ENCODE peak calls at places on chromosomes 4 and X, in five cellular contexts. S, R, P, W and X are unnamed samples.

GRCh38 chrX:34578237-34578636 is 78.8 kb downstream of the TMEM47 start:
- DNase-seq in S (no peak), R (peak; percentile 48), P (no peak), W (no peak), X (peak; percentile 9)

GRCh38 chrX:332916-333610 is 14.5 kb upstream of the GTPBP6 start:
- DNase-seq in S (no peak), R (no peak), P (peak; percentile 43), W (no peak), X (no peak)

GRCh38 chr4:173332963-173333657 is 1.0 kb downstream of the HMGB2 start:
- DNase-seq in S (no peak), R (no peak), P (no peak), W (no peak), X (no peak)

GRCh38 chrX:1528884-1529203 is 8.1 kb downstream of the P2RY8 start:
- DNase-seq in S (no peak), R (no peak), P (no peak), W (no peak), X (no peak)

GRCh38 chr4:163295138-163295537 is 37.3 kb downstream of the NPY1R start:
- DNase-seq in S (no peak), R (no peak), P (no peak), W (no peak), X (no peak)

GRCh38 chr4:36568575-36568974 is 287.2 kb downstream of the DTHD1 start:
- DNase-seq in S (no peak), R (no peak), P (no peak), W (no peak), X (no peak)

GRCh38 chr4:184899261-184900134 is 73.7 kb upstream of the ACSL1 start:
- DNase-seq in S (no peak), R (no peak), P (peak; percentile 83), W (no peak), X (peak; percentile 63)

GRCh38 chr4:176377705-176378302 is 58.0 kb downstream of the SPCS3 start:
- DNase-seq in S (no peak), R (peak; percentile 27), P (no peak), W (no peak), X (no peak)

GRCh38 chrX:78029663-78030062 is 60.2 kb upstream of the PGAM4 start:
- DNase-seq in S (no peak), R (peak; percentile 31), P (no peak), W (no peak), X (no peak)

GRCh38 chr4:111630705-111631104 is 514.5 kb upstream of the FAM241A start:
- DNase-seq in S (no peak), R (peak; percentile 56), P (no peak), W (no peak), X (no peak)

GRCh38 chrX:64894454-64895038 is 81.7 kb downstream of the ZC4H2 start:
- DNase-seq in S (no peak), R (peak; percentile 64), P (no peak), W (no peak), X (no peak)

GRCh38 chr4:113031212-113031611 is 18.2 kb upstream of the ANK2 start:
- DNase-seq in S (no peak), R (no peak), P (no peak), W (no peak), X (no peak)

GRCh38 chr4:44447563-44448504 is 775 bp downstream of the KCTD8 start:
- DNase-seq in S (no peak), R (peak; percentile 65), P (peak; percentile 43), W (no peak), X (no peak)

GRCh38 chrX:23855569-23855968 is 52.2 kb downstream of the APOO start:
- DNase-seq in S (no peak), R (no peak), P (no peak), W (no peak), X (no peak)

GRCh38 chr4:73821325-73821724 is 15.2 kb upstream of the CXCL6 start:
- DNase-seq in S (no peak), R (no peak), P (no peak), W (no peak), X (no peak)

GRCh38 chr4:32135642-32136041 is 1415.5 kb downstream of the PCDH7 start:
- DNase-seq in S (no peak), R (no peak), P (no peak), W (no peak), X (no peak)

GRCh38 chrX:46722742-46723568 is 36.0 kb downstream of the SLC9A7 start:
- DNase-seq in S (no peak), R (no peak), P (no peak), W (no peak), X (no peak)

GRCh38 chr4:187396106-187396505 is 599.5 kb upstream of the ZFP42 start:
- DNase-seq in S (no peak), R (peak; percentile 19), P (no peak), W (no peak), X (no peak)

GRCh38 chrX:121103381-121103780 is 56.0 kb downstream of the GLUD2 start:
- DNase-seq in S (no peak), R (no peak), P (no peak), W (no peak), X (no peak)

GRCh38 chrX:31057691-31058090 is 14.2 kb downstream of the FTHL17 start:
- DNase-seq in S (no peak), R (no peak), P (no peak), W (no peak), X (no peak)

GRCh38 chr4:183008492-183008891 is 90.6 kb upstream of the WWC2 start:
- DNase-seq in S (no peak), R (peak; percentile 52), P (no peak), W (no peak), X (no peak)

GRCh38 chrX:19566359-19567141 is 51.2 kb upstream of the MAP3K15 start:
- DNase-seq in S (no peak), R (peak; percentile 22), P (no peak), W (no peak), X (no peak)

DNA sequence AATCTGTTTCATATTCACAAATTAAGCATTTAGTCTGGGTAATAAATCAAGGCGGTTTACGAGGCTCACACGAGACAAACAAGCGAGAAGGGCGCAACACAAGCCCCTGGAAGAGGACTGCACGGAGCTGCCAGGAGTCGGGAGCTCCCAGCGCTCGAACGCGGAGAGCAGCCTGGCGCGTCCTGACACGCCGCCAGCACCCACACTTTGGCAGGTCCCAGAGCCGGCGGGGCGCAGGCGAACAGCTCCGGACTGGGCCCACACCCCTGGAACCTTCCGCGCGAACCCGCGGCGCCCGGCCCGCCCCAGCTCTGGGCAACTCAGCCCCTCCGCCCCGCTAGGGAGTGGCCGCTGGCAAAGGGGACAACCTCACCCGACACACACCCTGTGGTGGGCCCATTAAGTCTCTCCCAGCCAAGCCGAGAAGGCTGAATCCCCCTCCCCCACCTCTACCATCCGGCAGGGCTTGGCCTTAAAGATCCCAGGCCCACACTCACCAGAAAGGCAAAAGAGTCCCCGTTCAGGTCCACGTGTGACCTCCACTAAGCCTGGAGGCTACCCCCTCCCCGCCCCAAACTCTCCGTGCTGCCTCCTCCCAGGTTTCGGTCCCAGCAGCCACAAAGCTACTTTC is 47.4 kb upstream of the BCOR start:
- DNase-seq in S (no peak), R (peak; percentile 66), P (no peak), W (peak; percentile 33), X (no peak)
- H3K4me3 ChIP-seq in S (peak overlapping the region; percentile 78), R (peak overlapping the region; percentile 58), P (peak overlapping the region; percentile 56), W (peak overlapping the region; percentile 45), X (peak overlapping the region; percentile 40)

GRCh38 chrX:103565197-103565596 is 20.1 kb upstream of the TCEAL4 start:
- DNase-seq in S (no peak), R (no peak), P (no peak), W (no peak), X (no peak)
- H3K4me3 ChIP-seq in S (no peak overlapping the region), R (no peak overlapping the region), P (no peak overlapping the region), W (no peak overlapping the region), X (no peak overlapping the region)

GRCh38 chr4:150976478-150977118 is 38.5 kb downstream of the LRBA start:
- DNase-seq in S (no peak), R (peak; percentile 81), P (no peak), W (no peak), X (no peak)

GRCh38 chr4:150974251-150974640 is 40.8 kb downstream of the LRBA start:
- DNase-seq in S (no peak), R (no peak), P (no peak), W (no peak), X (no peak)

GRCh38 chr4:150973626-150974250 is 41.3 kb downstream of the LRBA start:
- DNase-seq in S (no peak), R (no peak), P (no peak), W (no peak), X (no peak)

GRCh38 chr4:150972592-150972991 is 42.5 kb downstream of the LRBA start:
- DNase-seq in S (no peak), R (no peak), P (no peak), W (no peak), X (no peak)

GRCh38 chr4:150974750-150975149 is 40.3 kb downstream of the LRBA start:
- DNase-seq in S (no peak), R (no peak), P (no peak), W (no peak), X (no peak)
- H3K4me3 ChIP-seq in S (no peak overlapping the region), R (no peak overlapping the region), P (no peak overlapping the region), W (no peak overlapping the region), X (no peak overlapping the region)

GRCh38 chr4:1714303-1715001 is 2.3 kb upstream of the SLBP start:
- DNase-seq in S (no peak), R (peak; percentile 80), P (no peak), W (no peak), X (no peak)

GRCh38 chr4:1717129-1718094 is 3.7 kb downstream of the TMEM129 start:
- DNase-seq in S (no peak), R (no peak), P (no peak), W (no peak), X (no peak)

GRCh38 chr4:1713003-1713397 is 881 bp upstream of the SLBP start:
- DNase-seq in S (no peak), R (peak; percentile 82), P (no peak), W (no peak), X (no peak)

GRCh38 chr4:1716065-1716945 is 4.2 kb upstream of the SLBP start:
- DNase-seq in S (no peak), R (no peak), P (no peak), W (no peak), X (no peak)

GRCh38 chr4:1715002-1715761 is 3.1 kb upstream of the SLBP start:
- DNase-seq in S (no peak), R (no peak), P (no peak), W (no peak), X (no peak)
- H3K4me3 ChIP-seq in S (no peak overlapping the region), R (no peak overlapping the region), P (no peak overlapping the region), W (no peak overlapping the region), X (no peak overlapping the region)

GRCh38 chrX:21373637-21374162 is 518 bp upstream of the CNKSR2 start:
- DNase-seq in S (no peak), R (peak; percentile 27), P (no peak), W (no peak), X (no peak)

GRCh38 chrX:21375795-21376069 is 1.5 kb downstream of the CNKSR2 start:
- DNase-seq in S (no peak), R (peak; percentile 46), P (no peak), W (no peak), X (no peak)

GRCh38 chrX:21374994-21375794 is 976 bp downstream of the CNKSR2 start:
- DNase-seq in S (no peak), R (peak; percentile 23), P (peak; percentile 32), W (no peak), X (no peak)

GRCh38 chrX:21374163-21374993 is at the start of gene CNKSR2:
- DNase-seq in S (no peak), R (peak; percentile 74), P (peak; percentile 61), W (no peak), X (no peak)

DNA sequence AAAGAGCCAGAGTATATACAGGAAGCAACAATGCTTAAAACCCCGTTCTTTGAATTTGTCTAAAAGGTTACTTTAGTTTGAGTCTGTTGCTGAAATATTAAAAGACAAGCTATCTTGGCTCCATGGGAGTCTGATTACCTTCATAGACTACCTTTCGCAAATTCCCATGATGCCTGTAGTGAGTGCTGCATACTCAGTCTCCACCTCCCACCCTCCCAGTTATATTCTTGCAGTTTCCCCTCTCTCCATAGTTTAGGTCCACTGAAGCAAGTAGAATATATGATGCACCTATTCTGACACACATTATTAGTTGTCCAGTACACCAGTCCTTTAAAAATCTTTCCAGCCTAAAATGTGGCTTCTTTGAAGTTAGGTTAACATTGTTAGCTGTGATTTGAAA is 2.4 kb downstream of the CNKSR2 start:
- DNase-seq in S (no peak), R (no peak), P (no peak), W (no peak), X (no peak)
- H3K4me3 ChIP-seq in S (no peak overlapping the region), R (peak overlapping the region; percentile 67), P (no peak overlapping the region), W (no peak overlapping the region), X (no peak overlapping the region)